ENCODE peak calls at places on chromosomes 7 and 10, in nine cellular contexts. E is fibroblast of gingiva; M is stimulated activated CD8-positive, alpha-beta memory T cell treated with anti-CD3 and anti-CD28 coated beads, Interleukin-12 subunit alpha, Interleukin-12 subunit beta, amount 100 ng/mL, for 1 hour; A is brain microvascular endothelial cell; Q is foreskin fibroblast; Z is progenitor cell of endocrine pancreas; Y is naive thymus-derived CD8-positive, alpha-beta T cell; F is transverse colon; X is HEK293T. O is an unnamed sample.

GRCh38 chr7:141737118-141737835 is 881 bp upstream of the SSBP1 start:
- DNase-seq in M (no peak), Q (no peak), Z (no peak), A (no peak), E (no peak), Y (no peak), X (peak; percentile 31), F (peak; percentile 44), O (no peak)

GRCh38 chr7:13414661-13415105 is 574.8 kb downstream of the ETV1 start:
- DNase-seq in Q (no peak), M (no peak), Z (no peak), Y (no peak), X (no peak), A (peak; percentile 16), E (no peak), F (no peak), O (no peak)

GRCh38 chr10:119246862-119247549 is 39.6 kb downstream of the GRK5 start:
- DNase-seq in Z (no peak), X (no peak), Y (no peak), E (peak; percentile 98), A (peak; percentile 87), M (no peak), Q (peak; percentile 85), F (no peak), O (no peak)

GRCh38 chr10:99966306-99966705 is 43.4 kb downstream of the DNMBP start:
- DNase-seq in F (no peak), Y (no peak), X (no peak), Z (no peak), M (no peak), A (peak; percentile 93), Q (peak; percentile 89), E (peak; percentile 39), O (no peak)

GRCh38 chr7:16803881-16804673 is 722 bp downstream of the AGR2 start:
- DNase-seq in Z (no peak), M (no peak), Y (no peak), F (peak; percentile 21), Q (peak; percentile 46), X (no peak), A (no peak), E (no peak), O (no peak)

GRCh38 chr10:130427216-130427722 is 291.1 kb downstream of the GLRX3 start:
- DNase-seq in Q (no peak), M (no peak), A (no peak), F (no peak), Y (no peak), Z (no peak), E (no peak), X (peak; percentile 3), O (no peak)

GRCh38 chr10:13206546-13207443 is 27.4 kb downstream of the UCMA start:
- DNase-seq in F (no peak), Z (no peak), M (no peak), X (no peak), Q (peak; percentile 35), A (peak; percentile 26), Y (no peak), E (peak; percentile 59), O (no peak)

GRCh38 chr7:30148951-30149459 is 14.2 kb downstream of the MTURN start:
- DNase-seq in Q (no peak), F (no peak), X (no peak), E (no peak), A (no peak), Y (peak; percentile 19), M (no peak), Z (no peak), O (no peak)

GRCh38 chr10:16746856-16747255 is 70.4 kb downstream of the RSU1 start:
- DNase-seq in X (no peak), E (no peak), Z (no peak), M (no peak), F (no peak), Q (no peak), A (no peak), Y (no peak), O (no peak)